ENCODE peak calls at places on chromosome X, in five cellular contexts. O is fibroblast of mammary gland, H is BE2C, F is A673, S is AG04449. T is an unnamed sample.

GRCh38 chrX:98607739-98608138 is 1724.0 kb downstream of the RPA4 start:
- DNase-seq in F (no peak), H (no peak), S (no peak), O (no peak), T (no peak)

GRCh38 chrX:19912-20571 is 261.1 kb upstream of the PLCXD1 start:
- DNase-seq in H (peak; percentile 21), F (peak; percentile 1), O (no peak), S (no peak), T (no peak)

GRCh38 chrX:100264200-100264599 is 145.9 kb downstream of the PCDH19 start:
- DNase-seq in F (no peak), S (no peak), O (no peak), H (no peak), T (no peak)

GRCh38 chrX:20989361-20989760 is 384.9 kb upstream of the CNKSR2 start:
- DNase-seq in O (peak; percentile 12), F (no peak), S (no peak), H (no peak), T (no peak)

GRCh38 chrX:109732780-109733657 is at the start of gene ACSL4:
- DNase-seq in F (peak; percentile 90), H (peak; percentile 90), O (peak; percentile 73), S (no peak), T (peak; percentile 56)

GRCh38 chrX:139448996-139449395 is 81.5 kb upstream of the F9 start:
- DNase-seq in F (peak; percentile 5), O (peak; percentile 19), H (no peak), S (no peak), T (no peak)

GRCh38 chrX:38656350-38656915 is 95.1 kb downstream of the TSPAN7 start:
- DNase-seq in H (no peak), O (no peak), S (no peak), F (no peak), T (no peak)

GRCh38 chrX:128335671-128336070 is 283.5 kb upstream of the ACTRT1 start:
- DNase-seq in H (no peak), F (no peak), O (no peak), S (no peak), T (no peak)

GRCh38 chrX:71621644-71622346 is 3.5 kb upstream of the CXCR3 start:
- DNase-seq in F (no peak), S (no peak), O (peak; percentile 42), H (no peak), T (no peak)

DNA sequence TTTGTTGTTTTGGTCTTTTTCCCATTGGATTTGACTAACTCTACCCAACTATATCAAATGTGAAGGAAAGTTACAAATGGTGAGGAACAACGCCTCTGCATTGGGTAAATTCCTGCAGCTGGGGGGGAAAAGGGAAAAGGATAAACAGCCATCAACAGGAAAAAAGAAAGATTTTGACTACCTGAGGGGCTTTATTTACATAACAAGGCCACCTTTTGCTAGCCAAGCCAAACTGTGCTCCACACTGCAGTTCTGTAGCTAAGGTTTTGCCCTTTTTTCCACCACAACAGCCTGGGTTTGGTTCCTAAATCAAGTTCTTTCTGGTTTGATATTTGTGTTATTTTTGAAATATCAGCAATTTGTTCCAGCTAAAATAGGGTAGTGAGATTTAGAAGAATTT is 40.8 kb downstream of the RHOXF2B start:
- DNase-seq in F (no peak), H (no peak), O (no peak), S (no peak), T (no peak)
- H3K4me3 ChIP-seq in F (no peak overlapping the region), H (no peak overlapping the region), O (no peak overlapping the region), S (no peak overlapping the region), T (no peak overlapping the region)

DNA sequence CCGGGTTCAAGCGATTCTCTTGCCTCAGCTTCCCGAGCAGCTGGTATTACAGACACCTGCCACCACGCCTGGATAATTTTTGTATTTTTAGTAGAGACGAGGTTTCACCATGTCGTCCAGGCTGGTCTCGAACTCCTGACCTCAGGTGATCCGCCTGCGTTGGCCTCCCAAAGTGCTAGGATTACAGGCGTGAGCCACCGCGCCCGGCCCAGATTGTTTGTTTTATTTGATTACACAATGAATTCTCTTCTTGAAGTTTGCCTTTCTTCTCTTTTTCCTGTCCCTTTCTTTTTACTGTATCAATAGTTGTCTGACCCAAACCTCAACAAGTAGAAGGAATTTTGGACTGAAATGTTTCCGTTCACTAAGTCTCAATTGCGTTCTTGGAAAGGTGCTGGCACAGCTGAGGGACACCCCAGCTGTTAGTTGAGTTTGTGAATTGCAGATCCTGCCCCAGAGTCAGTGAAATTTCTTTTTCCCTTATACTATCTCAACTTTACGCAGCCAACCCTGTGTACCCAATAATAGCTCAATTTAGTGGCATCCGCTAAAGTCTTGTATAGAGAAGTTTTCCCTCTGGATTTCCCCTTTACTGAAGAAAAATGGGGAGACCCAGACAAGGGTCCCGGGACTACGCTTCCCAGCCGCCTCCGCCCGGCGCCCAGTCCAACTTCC is 639 bp upstream of the MTM1 start:
- DNase-seq in S (no peak), H (no peak), O (no peak), F (no peak), T (no peak)
- H3K4me3 ChIP-seq in S (no peak overlapping the region), H (peak overlapping the region; percentile 26), O (peak overlapping the region; percentile 20), F (peak overlapping the region; percentile 72), T (peak overlapping the region; percentile 27)

GRCh38 chrX:67780694-67781109 is 236.9 kb downstream of the AR start:
- DNase-seq in O (peak; percentile 96), F (peak; percentile 27), S (peak; percentile 91), H (no peak), T (peak; percentile 87)
- H3K4me3 ChIP-seq in O (no peak overlapping the region), F (no peak overlapping the region), S (no peak overlapping the region), H (no peak overlapping the region), T (no peak overlapping the region)

DNA sequence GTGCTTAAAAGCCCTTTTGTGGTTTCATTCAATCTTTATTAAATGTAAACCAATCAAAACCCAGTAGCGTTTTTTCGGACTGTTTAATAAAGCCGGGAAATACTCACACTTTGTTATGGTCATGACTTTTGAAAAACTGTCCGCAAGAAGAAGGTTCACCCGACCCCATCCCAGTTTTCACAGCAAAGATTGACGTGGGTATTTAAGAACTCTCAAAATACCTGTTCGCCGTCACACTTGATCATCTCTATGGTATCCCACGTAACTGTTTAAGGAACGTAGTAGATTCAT is 20.9 kb downstream of the ETDB start:
- DNase-seq in H (no peak), S (no peak), O (no peak), F (no peak), T (no peak)
- H3K4me3 ChIP-seq in H (no peak overlapping the region), S (no peak overlapping the region), O (no peak overlapping the region), F (peak overlapping the region; percentile 30), T (no peak overlapping the region)

GRCh38 chrX:78140206-78140605 is 756 bp upstream of the TAF9B start:
- DNase-seq in S (no peak), H (no peak), F (no peak), O (no peak), T (no peak)
- H3K4me3 ChIP-seq in S (no peak overlapping the region), H (peak overlapping the region; percentile 79), F (no peak overlapping the region), O (no peak overlapping the region), T (no peak overlapping the region)

GRCh38 chrX:116694046-116694445 is 231.3 kb upstream of the CT83 start:
- DNase-seq in H (no peak), F (no peak), O (no peak), S (no peak), T (no peak)
- H3K4me3 ChIP-seq in H (no peak overlapping the region), F (no peak overlapping the region), O (no peak overlapping the region), S (no peak overlapping the region), T (no peak overlapping the region)

DNA sequence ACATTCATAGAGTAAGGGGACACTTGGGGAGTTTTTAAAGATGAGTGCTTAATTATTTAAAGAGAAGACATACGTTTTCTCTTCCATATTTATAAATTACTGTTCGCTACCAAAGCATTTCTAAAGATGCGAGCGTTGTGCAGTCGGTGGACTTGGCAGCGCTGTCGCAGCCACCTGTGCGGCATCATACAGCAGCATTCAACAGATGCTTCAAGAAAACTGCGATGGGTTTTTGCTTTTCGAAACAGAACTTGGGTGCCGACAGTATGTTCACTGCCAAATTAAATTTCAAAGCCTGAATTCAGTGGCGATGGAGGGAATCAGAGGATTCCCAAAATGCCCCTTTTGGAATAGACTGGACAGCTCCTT is 1.6 kb upstream of the HTR2C start:
- DNase-seq in S (no peak), F (no peak), H (no peak), O (no peak), T (no peak)
- H3K4me3 ChIP-seq in S (no peak overlapping the region), F (no peak overlapping the region), H (no peak overlapping the region), O (no peak overlapping the region), T (no peak overlapping the region)